ENCODE peak calls at places on chromosomes 3 and 15, in seven cellular contexts. R is aorta; F is stomach; N is CD8-positive, alpha-beta memory T cell; D is tibial artery; C is PC-3; Q is fibroblast of lung. I is an unnamed sample.

GRCh38 chr3:11641683-11642407 is 1.9 kb downstream of the VGLL4 start:
- DNase-seq in F (no peak), R (no peak), N (no peak), C (peak; percentile 35), D (peak; percentile 52), Q (peak; percentile 74), I (no peak)

GRCh38 chr3:133369041-133369440 is 30.8 kb upstream of the BFSP2 start:
- DNase-seq in N (no peak), Q (no peak), D (no peak), F (no peak), R (no peak), C (no peak), I (no peak)

GRCh38 chr15:39504812-39505211 is 76.1 kb upstream of the THBS1 start:
- DNase-seq in Q (peak; percentile 59), C (peak; percentile 78), N (no peak), D (no peak), F (no peak), R (no peak), I (no peak)

GRCh38 chr15:63041982-63042878 is at the start of gene TPM1:
- DNase-seq in Q (peak; percentile 84), F (peak; percentile 64), R (peak; percentile 94), D (peak; percentile 93), N (no peak), C (peak; percentile 49), I (peak; percentile 82)

GRCh38 chr15:38930851-38931572 is 366.4 kb upstream of the RASGRP1 start:
- DNase-seq in F (no peak), R (no peak), D (no peak), Q (peak; percentile 57), N (no peak), C (no peak), I (no peak)

GRCh38 chr3:69120879-69121464 is 1.4 kb downstream of the LMOD3 start:
- DNase-seq in N (peak; percentile 70), Q (peak; percentile 84), F (peak; percentile 81), R (peak; percentile 60), C (peak; percentile 77), D (peak; percentile 78), I (peak; percentile 86)

GRCh38 chr3:21163961-21164360 is 587.0 kb downstream of the ZNF385D start:
- DNase-seq in N (no peak), F (no peak), Q (no peak), R (no peak), C (no peak), D (no peak), I (no peak)

GRCh38 chr3:138879541-138880380 is 45.0 kb upstream of the PIK3CB start:
- DNase-seq in N (no peak), Q (no peak), F (no peak), R (no peak), C (no peak), D (no peak), I (peak; percentile 14)

GRCh38 chr3:71478568-71478967 is 105.0 kb downstream of the FOXP1 start:
- DNase-seq in N (no peak), F (no peak), R (no peak), Q (no peak), D (no peak), C (peak; percentile 48), I (no peak)

GRCh38 chr3:174243194-174243593 is 615.9 kb upstream of the NAALADL2 start:
- DNase-seq in Q (peak; percentile 42), F (no peak), R (no peak), N (no peak), D (no peak), C (no peak), I (no peak)

GRCh38 chr3:138114988-138115971 is at the start of gene DZIP1L:
- DNase-seq in N (no peak), C (peak; percentile 44), R (peak; percentile 80), Q (peak; percentile 64), F (peak; percentile 56), D (peak; percentile 67), I (peak; percentile 37)

GRCh38 chr3:180633722-180634121 is 31.8 kb downstream of the TTC14 start:
- DNase-seq in D (no peak), N (no peak), F (no peak), R (no peak), Q (no peak), C (no peak), I (no peak)

GRCh38 chr15:62641782-62642181 is 400.8 kb upstream of the TPM1 start:
- DNase-seq in F (no peak), D (no peak), N (no peak), R (no peak), Q (no peak), C (no peak), I (no peak)

GRCh38 chr15:92682772-92683510 is 27.4 kb upstream of the FAM174B start:
- DNase-seq in Q (peak; percentile 37), R (no peak), C (no peak), D (no peak), F (no peak), N (no peak), I (no peak)

GRCh38 chr15:50848349-50848748 is 60.1 kb upstream of the AP4E1 start:
- DNase-seq in F (no peak), D (no peak), R (no peak), N (no peak), C (no peak), Q (no peak), I (no peak)

GRCh38 chr15:55796321-55796965 is 53.5 kb upstream of the PRTG start:
- DNase-seq in Q (no peak), R (no peak), F (no peak), C (peak; percentile 51), D (no peak), N (no peak), I (no peak)

GRCh38 chr3:61030469-61031035 is 220.7 kb downstream of the FHIT start:
- DNase-seq in N (no peak), D (no peak), F (no peak), C (peak; percentile 58), Q (peak; percentile 43), R (no peak), I (no peak)

GRCh38 chr3:14784087-14784596 is 34.6 kb upstream of the FGD5 start:
- DNase-seq in F (no peak), Q (no peak), D (no peak), R (no peak), C (no peak), N (no peak), I (no peak)

GRCh38 chr15:44738340-44738984 is 2.1 kb downstream of the TRIM69 start:
- DNase-seq in Q (peak; percentile 82), N (no peak), C (peak; percentile 87), D (no peak), F (no peak), R (no peak), I (no peak)

GRCh38 chr3:71641669-71642068 is 58.1 kb upstream of the FOXP1 start:
- DNase-seq in F (no peak), R (no peak), D (no peak), N (no peak), C (peak; percentile 27), Q (no peak), I (no peak)

GRCh38 chr15:91553455-91553854 is 300.1 kb upstream of the SLCO3A1 start:
- DNase-seq in Q (no peak), F (no peak), N (no peak), R (no peak), D (no peak), C (no peak), I (no peak)

GRCh38 chr3:112140584-112140983 is 7.5 kb upstream of the GCSAM start:
- DNase-seq in R (no peak), F (no peak), Q (no peak), C (no peak), N (no peak), D (no peak), I (no peak)

GRCh38 chr3:112134335-112135124 is 1.5 kb upstream of the GCSAM start:
- DNase-seq in F (no peak), R (no peak), D (no peak), C (peak; percentile 40), N (no peak), Q (peak; percentile 6), I (no peak)

GRCh38 chr3:112136046-112136445 is 3.0 kb upstream of the GCSAM start:
- DNase-seq in F (no peak), D (no peak), C (no peak), Q (no peak), N (no peak), R (no peak), I (no peak)

GRCh38 chr3:112133606-112134334 is 722 bp upstream of the GCSAM start:
- DNase-seq in N (no peak), C (no peak), D (no peak), F (no peak), R (no peak), Q (no peak), I (no peak)

DNA sequence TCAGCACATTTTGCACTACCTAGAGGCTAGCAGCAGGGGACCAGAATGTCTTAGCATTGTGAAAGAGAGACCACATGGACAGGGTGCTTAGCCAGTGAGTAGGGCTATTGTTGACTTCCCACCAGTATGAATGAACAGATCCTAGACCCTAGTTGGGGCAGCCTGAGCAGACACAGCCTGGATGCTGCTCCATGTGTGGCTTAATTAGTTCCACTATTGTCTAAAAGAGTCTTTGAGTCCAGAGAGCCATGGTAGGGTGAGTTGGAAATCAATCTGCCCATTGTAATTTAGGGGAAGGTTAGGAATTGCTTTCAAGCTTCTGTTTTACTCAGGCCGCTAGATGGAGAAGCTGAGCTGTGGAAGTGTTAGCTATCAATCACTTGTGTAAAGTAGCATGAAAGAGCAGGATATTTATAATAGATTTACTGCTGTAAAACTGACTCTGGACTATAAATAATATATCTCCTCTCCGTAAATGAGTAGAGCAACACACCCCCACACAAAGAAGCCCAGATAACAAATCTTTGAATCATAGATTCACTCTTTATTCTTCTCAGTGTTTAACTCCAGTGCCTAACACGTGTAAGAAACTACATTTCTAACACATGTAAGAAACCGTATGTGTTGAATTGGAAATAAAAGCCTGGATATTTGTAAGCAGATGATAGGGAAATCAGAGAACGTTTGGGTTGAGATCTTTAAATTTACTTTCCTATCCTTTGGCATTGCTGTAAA is 4.1 kb upstream of the GCSAM start:
- DNase-seq in D (no peak), F (no peak), C (peak; percentile 81), Q (peak; percentile 51), R (no peak), N (no peak), I (peak; percentile 37)
- H3K4me1 ChIP-seq in D (no peaks in the 10 kb centered on the region), F (peaks cover 36% of the 10 kb centered on the region), C (peaks cover 11% of the 10 kb centered on the region), Q (no peaks in the 10 kb centered on the region), R (no peaks in the 10 kb centered on the region), N (peaks cover 38% of the 10 kb centered on the region), I (peaks cover 5% of the 10 kb centered on the region)

DNA sequence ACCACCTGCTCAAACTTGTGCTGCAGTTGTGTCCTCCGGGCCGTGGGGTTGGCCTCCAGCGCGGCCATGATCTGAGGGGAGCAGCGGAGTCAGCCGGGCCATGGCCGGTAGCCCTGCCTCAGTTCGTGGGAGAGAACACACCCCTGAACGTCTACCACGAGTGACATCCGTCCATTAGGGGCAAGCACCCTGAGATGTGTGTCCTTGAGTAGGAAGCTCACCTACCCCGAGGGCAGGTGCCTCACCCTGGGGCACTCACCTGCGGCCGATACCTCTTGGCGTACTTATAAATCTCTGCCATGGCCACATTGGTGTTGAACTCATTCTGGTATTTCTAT is 13.4 kb downstream of the H1-8 start:
- DNase-seq in N (no peak), C (no peak), Q (no peak), R (no peak), D (no peak), F (no peak), I (no peak)
- H3K4me1 ChIP-seq in N (peaks cover 21% of the 10 kb centered on the region), C (no peaks in the 10 kb centered on the region), Q (peaks cover 47% of the 10 kb centered on the region), R (no peaks in the 10 kb centered on the region), D (peaks cover 70% of the 10 kb centered on the region), F (peaks cover 62% of the 10 kb centered on the region), I (peaks cover 25% of the 10 kb centered on the region)

GRCh38 chr3:114214542-114215341 is 22.6 kb downstream of the ZNF80 start:
- DNase-seq in R (no peak), Q (no peak), C (no peak), N (peak; percentile 19), F (no peak), D (no peak), I (no peak)
- H3K4me1 ChIP-seq in R (no peaks in the 10 kb centered on the region), Q (peaks cover 5% of the 10 kb centered on the region), C (no peaks in the 10 kb centered on the region), N (peaks cover 75% of the 10 kb centered on the region), F (peaks cover 9% of the 10 kb centered on the region), D (peaks cover 3% of the 10 kb centered on the region), I (no peaks in the 10 kb centered on the region)

GRCh38 chr3:56415672-56416071 is 52.6 kb downstream of the ERC2 start:
- DNase-seq in Q (no peak), N (no peak), D (no peak), R (no peak), C (peak; percentile 6), F (no peak), I (no peak)
- H3K4me1 ChIP-seq in Q (no peaks in the 10 kb centered on the region), N (no peaks in the 10 kb centered on the region), D (no peaks in the 10 kb centered on the region), R (no peaks in the 10 kb centered on the region), C (no peaks in the 10 kb centered on the region), F (no peaks in the 10 kb centered on the region), I (no peaks in the 10 kb centered on the region)